ENCODE peak calls at places on chromosome 10, in six cellular contexts. G, S, W, J, D and F are unnamed samples.

GRCh38 chr10:124579003-124579384 is 117.4 kb downstream of the LHPP start:
- DNase-seq in G (no peak), S (no peak), W (no peak), J (peak; percentile 44), D (no peak), F (no peak)

GRCh38 chr10:70996549-70996948 is 108.2 kb upstream of the PCBD1 start:
- DNase-seq in G (no peak), S (peak; percentile 10), W (no peak), J (no peak), D (no peak), F (no peak)

GRCh38 chr10:120971671-120972070 is 120.5 kb downstream of the WDR11 start:
- DNase-seq in G (no peak), S (no peak), W (no peak), J (no peak), D (no peak), F (no peak)

GRCh38 chr10:58502956-58503355 is 9.7 kb upstream of the BICC1 start:
- DNase-seq in G (no peak), S (no peak), W (no peak), J (no peak), D (peak; percentile 59), F (no peak)

GRCh38 chr10:34736976-34737771 is 77.9 kb downstream of the PARD3 start:
- DNase-seq in G (no peak), S (no peak), W (no peak), J (no peak), D (no peak), F (no peak)

GRCh38 chr10:1182280-1183032 is 126.3 kb downstream of the WDR37 start:
- DNase-seq in G (no peak), S (no peak), W (no peak), J (no peak), D (no peak), F (no peak)

GRCh38 chr10:122853665-122854313 is 8.1 kb upstream of the CUZD1 start:
- DNase-seq in G (no peak), S (no peak), W (no peak), J (no peak), D (peak; percentile 63), F (no peak)

GRCh38 chr10:69963178-69963834 is 89.3 kb upstream of the MACROH2A2 start:
- DNase-seq in G (no peak), S (no peak), W (no peak), J (no peak), D (no peak), F (no peak)

GRCh38 chr10:80275135-80275498 is 14.3 kb downstream of the MAT1A start:
- DNase-seq in G (peak; percentile 8), S (no peak), W (no peak), J (no peak), D (no peak), F (no peak)

GRCh38 chr10:7184660-7185366 is 226.0 kb downstream of the SFMBT2 start:
- DNase-seq in G (no peak), S (peak; percentile 85), W (no peak), J (no peak), D (no peak), F (no peak)

GRCh38 chr10:2920638-2921037 is 146.7 kb upstream of the PFKP start:
- DNase-seq in G (no peak), S (no peak), W (no peak), J (no peak), D (no peak), F (no peak)

GRCh38 chr10:120521880-120522279 is 64.9 kb downstream of the PLPP4 start:
- DNase-seq in G (no peak), S (no peak), W (no peak), J (no peak), D (no peak), F (no peak)

GRCh38 chr10:105506258-105506657 is 865.2 kb downstream of the SORCS3 start:
- DNase-seq in G (no peak), S (no peak), W (no peak), J (no peak), D (no peak), F (no peak)

GRCh38 chr10:28910960-28911359 is 233.6 kb downstream of the BAMBI start:
- DNase-seq in G (no peak), S (no peak), W (no peak), J (no peak), D (peak; percentile 85), F (no peak)

GRCh38 chr10:10293431-10293830 is 724.2 kb upstream of the CELF2 start:
- DNase-seq in G (no peak), S (no peak), W (peak; percentile 60), J (peak; percentile 35), D (no peak), F (no peak)

GRCh38 chr10:52488606-52489485 is 174.8 kb downstream of the DKK1 start:
- DNase-seq in G (peak; percentile 6), S (peak; percentile 32), W (no peak), J (no peak), D (peak; percentile 61), F (peak; percentile 29)

GRCh38 chr10:75408512-75408881 is 6.9 kb upstream of the ZNF503 start:
- DNase-seq in G (peak; percentile 37), S (peak; percentile 59), W (peak; percentile 61), J (peak; percentile 78), D (no peak), F (no peak)

GRCh38 chr10:75407716-75408511 is 6.3 kb upstream of the ZNF503 start:
- DNase-seq in G (peak; percentile 57), S (peak; percentile 63), W (peak; percentile 68), J (peak; percentile 76), D (no peak), F (peak; percentile 38)

GRCh38 chr10:75407296-75407715 is 5.7 kb upstream of the ZNF503 start:
- DNase-seq in G (no peak), S (no peak), W (peak; percentile 49), J (no peak), D (no peak), F (no peak)

GRCh38 chr10:75410135-75410787 is 8.7 kb upstream of the ZNF503 start:
- DNase-seq in G (no peak), S (no peak), W (peak; percentile 51), J (peak; percentile 31), D (no peak), F (no peak)

GRCh38 chr10:75408911-75409885 is 7.6 kb upstream of the ZNF503 start:
- DNase-seq in G (peak; percentile 95), S (peak; percentile 91), W (peak; percentile 88), J (peak; percentile 81), D (no peak), F (peak; percentile 26)
- TF ChIP-seq POLR2A in G (no peak), S (peak; percentile 22), W (peak; percentile 37), J (peak; percentile 23), D (peak; percentile 17), F (no peak)

GRCh38 chr10:60388709-60389241 is 900 bp downstream of the ANK3 start:
- DNase-seq in G (no peak), S (no peak), W (no peak), J (no peak), D (no peak), F (no peak)

GRCh38 chr10:60387531-60387930 is 2.1 kb downstream of the ANK3 start:
- DNase-seq in G (no peak), S (no peak), W (no peak), J (no peak), D (no peak), F (no peak)

GRCh38 chr10:60389413-60390009 is at the start of gene ANK3:
- DNase-seq in G (no peak), S (no peak), W (no peak), J (no peak), D (no peak), F (no peak)

GRCh38 chr10:60390224-60390626 is 550 bp upstream of the ANK3 start:
- DNase-seq in G (no peak), S (no peak), W (no peak), J (no peak), D (peak; percentile 70), F (no peak)

DNA sequence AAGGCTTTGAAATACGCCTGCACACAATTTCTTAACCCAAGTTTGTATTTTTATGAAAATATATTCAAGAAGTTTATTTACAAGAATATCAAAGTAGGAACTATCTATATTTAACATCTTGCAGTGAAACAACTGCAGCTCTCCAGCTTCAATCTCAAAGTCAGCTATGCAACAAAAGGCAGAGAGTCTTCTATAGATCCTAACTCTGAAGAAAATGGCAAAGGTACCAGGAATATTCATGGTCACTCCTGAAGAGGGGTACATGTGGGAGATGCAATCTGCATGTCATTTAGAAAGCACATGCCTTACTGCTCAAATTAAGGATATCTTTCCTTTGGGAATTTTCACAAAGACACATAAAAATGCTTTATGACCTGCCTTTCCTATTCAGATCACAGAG is 1.6 kb downstream of the ANK3 start:
- DNase-seq in G (no peak), S (no peak), W (no peak), J (no peak), D (no peak), F (no peak)
- TF ChIP-seq POLR2A in G (no peak), S (no peak), W (no peak), J (no peak), D (no peak), F (no peak)

GRCh38 chr10:93445978-93446720 is 36.0 kb downstream of the MYOF start:
- DNase-seq in G (no peak), S (no peak), W (no peak), J (peak; percentile 12), D (no peak), F (no peak)

GRCh38 chr10:93440591-93441012 is 41.5 kb downstream of the MYOF start:
- DNase-seq in G (no peak), S (no peak), W (no peak), J (no peak), D (peak; percentile 25), F (no peak)

GRCh38 chr10:93447019-93447418 is 35.1 kb downstream of the MYOF start:
- DNase-seq in G (no peak), S (no peak), W (no peak), J (peak; percentile 11), D (no peak), F (no peak)

GRCh38 chr10:93447970-93448369 is 34.2 kb downstream of the MYOF start:
- DNase-seq in G (no peak), S (no peak), W (no peak), J (no peak), D (no peak), F (no peak)

GRCh38 chr10:93445097-93445960 is 36.8 kb downstream of the MYOF start:
- DNase-seq in G (no peak), S (no peak), W (peak; percentile 93), J (peak; percentile 94), D (peak; percentile 98), F (no peak)
- TF ChIP-seq POLR2A in G (no peak), S (no peak), W (peak; percentile 46), J (peak; percentile 71), D (peak; percentile 78), F (no peak)

DNA sequence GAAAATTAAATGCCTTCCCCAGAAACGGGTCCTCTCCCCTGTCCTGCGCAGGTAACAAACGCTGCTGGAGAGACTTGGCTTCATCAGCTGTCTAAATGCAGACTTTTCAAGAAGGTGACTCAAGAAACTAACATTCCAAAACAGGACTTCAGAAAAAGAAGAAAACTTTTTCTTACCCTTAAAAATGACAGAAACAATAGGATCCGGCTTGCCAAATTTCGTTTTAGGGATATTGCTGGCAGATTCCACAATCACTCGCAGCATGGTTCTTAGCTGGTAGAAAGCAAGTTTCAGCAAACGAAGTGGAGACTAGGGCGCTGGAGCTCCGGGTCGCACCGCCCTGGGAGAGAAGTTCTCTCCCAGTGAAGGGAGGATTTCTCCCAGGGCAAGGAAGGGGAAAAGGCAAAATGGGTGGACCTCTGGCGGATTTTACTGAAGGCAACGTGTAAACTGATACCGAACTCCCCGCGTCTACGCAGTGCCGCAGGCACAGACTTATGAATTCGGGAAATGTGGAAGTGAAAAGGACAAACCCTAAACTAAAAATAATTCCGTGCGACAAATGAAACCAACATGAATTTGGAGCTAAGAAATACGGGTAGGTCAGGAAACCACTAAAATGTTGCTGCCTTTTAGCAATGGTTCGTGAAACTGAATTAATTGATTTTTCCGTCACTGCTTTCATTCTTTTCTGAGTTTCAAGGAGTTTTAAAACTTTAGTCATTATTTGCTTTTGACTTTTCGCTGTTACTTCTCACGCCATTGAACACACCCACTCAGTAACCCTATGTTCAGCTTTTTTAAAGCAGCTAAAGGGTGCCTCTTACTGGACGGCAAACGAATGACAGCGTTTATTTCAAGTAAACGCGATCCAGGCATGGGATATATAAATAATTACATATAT is at the start of gene MYOF:
- DNase-seq in G (peak; percentile 61), S (peak; percentile 88), W (peak; percentile 72), J (peak; percentile 75), D (peak; percentile 93), F (peak; percentile 58)
- TF ChIP-seq POLR2A in G (no peak), S (no peak), W (peak; percentile 48), J (peak; percentile 61), D (peak; percentile 84), F (no peak)